ENCODE peak calls at places on chromosomes 6 and 20, in five cellular contexts. E is left ventricle myocardium inferior, K is T follicular helper cell, B is heart left ventricle, G is colonic mucosa. V is an unnamed sample.

GRCh38 chr6:107032051-107032450 is 4.1 kb downstream of the MTRES1 start:
- DNase-seq in E (no peak), K (no peak), G (no peak), B (no peak), V (peak)

GRCh38 chr6:129252377-129253071 is 369.6 kb downstream of the LAMA2 start:
- DNase-seq in K (no peak), G (no peak), E (no peak), B (no peak), V (peak)

GRCh38 chr20:46640536-46641311 is 10.5 kb downstream of the SLC13A3 start:
- DNase-seq in K (no peak), G (no peak), E (no peak), B (no peak), V (no peak)

GRCh38 chr6:106145741-106146227 is 59.6 kb downstream of the PRDM1 start:
- DNase-seq in G (no peak), K (no peak), B (no peak), E (no peak), V (no peak)

GRCh38 chr6:53915292-53915691 is 120.5 kb downstream of the LRRC1 start:
- DNase-seq in G (no peak), B (no peak), E (no peak), K (no peak), V (no peak)

GRCh38 chr20:49278817-49279676 is 1.2 kb upstream of the ZNFX1 start:
- DNase-seq in B (no peak), G (peak), E (no peak), K (no peak), V (no peak)

GRCh38 chr20:11891081-11891826 is 26.4 kb upstream of the BTBD3 start:
- DNase-seq in E (peak), G (peak), K (no peak), B (peak), V (peak)

GRCh38 chr6:13098808-13099570 is 229.3 kb downstream of the TBC1D7 start:
- DNase-seq in G (no peak), E (no peak), B (no peak), K (no peak), V (no peak)

GRCh38 chr6:130434174-130434873 is 68.5 kb downstream of the TMEM200A start:
- DNase-seq in K (no peak), B (no peak), G (no peak), E (no peak), V (no peak)

GRCh38 chr6:39746795-39747194 is 21.6 kb upstream of the KIF6 start:
- DNase-seq in E (no peak), G (no peak), B (no peak), K (no peak), V (no peak)

GRCh38 chr6:33343953-33344611 is 26.5 kb upstream of the ZBTB22 start:
- DNase-seq in E (no peak), G (no peak), K (peak), B (no peak), V (no peak)

GRCh38 chr20:50299325-50299629 is 108.6 kb downstream of the CEBPB start:
- DNase-seq in E (no peak), B (no peak), G (no peak), K (no peak), V (no peak)

GRCh38 chr6:28695671-28696537 is 170.2 kb downstream of the GPX5 start:
- DNase-seq in K (no peak), B (no peak), G (no peak), E (no peak), V (no peak)

GRCh38 chr6:41446907-41447545 is 99.2 kb upstream of the FOXP4 start:
- DNase-seq in G (no peak), B (no peak), K (no peak), E (no peak), V (no peak)

GRCh38 chr6:17167327-17167979 is 65.6 kb downstream of the STMND1 start:
- DNase-seq in E (peak), G (peak), K (no peak), B (peak), V (peak)

GRCh38 chr6:40848038-40848437 is 191.0 kb downstream of the UNC5CL start:
- DNase-seq in G (peak), E (no peak), B (no peak), K (no peak), V (no peak)

GRCh38 chr6:37354526-37355384 is 972 bp downstream of the RNF8 start:
- DNase-seq in E (peak), K (no peak), B (peak), G (peak), V (no peak)

GRCh38 chr6:52574709-52575489 is 2.0 kb downstream of the TRAM2 start:
- DNase-seq in B (no peak), K (peak), E (no peak), G (peak), V (peak)

GRCh38 chr6:154500769-154501171 is 9.7 kb downstream of the CNKSR3 start:
- DNase-seq in K (no peak), G (no peak), B (no peak), E (no peak), V (peak)

GRCh38 chr6:24391756-24392405 is 10.9 kb upstream of the MRS2 start:
- DNase-seq in B (no peak), G (no peak), K (no peak), E (no peak), V (no peak)

GRCh38 chr6:37987008-37987407 is 167.5 kb downstream of the ZFAND3 start:
- DNase-seq in G (no peak), E (no peak), B (no peak), K (no peak), V (no peak)

GRCh38 chr6:138404666-138405337 is 779 bp downstream of the HEBP2 start:
- DNase-seq in E (peak), K (peak), B (peak), G (peak), V (peak)

GRCh38 chr6:38749473-38749872 is 34.4 kb downstream of the DNAH8 start:
- DNase-seq in G (no peak), E (no peak), B (no peak), K (no peak), V (no peak)

GRCh38 chr6:168064226-168064807 is 14.7 kb downstream of the FRMD1 start:
- DNase-seq in G (no peak), K (no peak), E (no peak), B (no peak), V (no peak)

GRCh38 chr6:136435096-136435495 is 115.1 kb downstream of the MAP7 start:
- DNase-seq in K (no peak), E (no peak), G (peak), B (no peak), V (no peak)

GRCh38 chr20:53739799-53740785 is 146.5 kb upstream of the ZNF217 start:
- DNase-seq in K (no peak), E (no peak), G (no peak), B (no peak), V (no peak)

GRCh38 chr6:117496383-117496990 is 14.0 kb downstream of the DCBLD1 start:
- DNase-seq in E (no peak), G (no peak), K (no peak), B (no peak), V (peak)

GRCh38 chr6:155660243-155660977 is 204.8 kb upstream of the NOX3 start:
- DNase-seq in E (no peak), B (no peak), K (no peak), G (no peak), V (no peak)

GRCh38 chr6:33407132-33407718 is 3.6 kb upstream of the PHF1 start:
- DNase-seq in K (no peak), E (no peak), B (no peak), G (no peak), V (peak)